ENCODE peak calls at places on chromosomes 4 and X, in four cellular contexts. K is lower leg skin, T is HFFc6, H is right cardiac atrium. X is an unnamed sample.

GRCh38 chrX:130079824-130080406 is 30.4 kb downstream of the ELF4 start:
- DNase-seq in T (peak; percentile 67), H (peak; percentile 69), K (peak; percentile 53), X (peak; percentile 85)

GRCh38 chr4:1772869-1773538 is 20.1 kb upstream of the FGFR3 start:
- DNase-seq in H (no peak), T (no peak), K (no peak), X (no peak)

GRCh38 chr4:6476893-6477292 is 4.5 kb upstream of the PPP2R2C start:
- DNase-seq in T (no peak), K (no peak), H (no peak), X (no peak)

GRCh38 chr4:158940276-158940675 is 162.6 kb upstream of the RAPGEF2 start:
- DNase-seq in H (no peak), K (no peak), T (no peak), X (no peak)

GRCh38 chr4:81426770-81427604 is 44.7 kb downstream of the RASGEF1B start:
- DNase-seq in K (no peak), H (no peak), T (no peak), X (no peak)

GRCh38 chr4:74033721-74034120 is 4.8 kb downstream of the CXCL3 start:
- DNase-seq in H (no peak), T (no peak), K (no peak), X (no peak)

GRCh38 chrX:105063743-105064142 is 156.8 kb downstream of the TEX13A start:
- DNase-seq in H (no peak), K (no peak), T (no peak), X (no peak)

GRCh38 chr4:45004847-45005565 is 278.6 kb upstream of the GNPDA2 start:
- DNase-seq in K (no peak), H (no peak), T (no peak), X (no peak)

GRCh38 chrX:108362026-108362425 is 76.2 kb downstream of the COL4A6 start:
- DNase-seq in H (no peak), K (no peak), T (no peak), X (no peak)

GRCh38 chrX:13153796-13154195 is 109.4 kb upstream of the FAM9C start:
- DNase-seq in T (peak; percentile 9), H (peak; percentile 30), K (no peak), X (no peak)

GRCh38 chrX:132292753-132293152 is 73.5 kb upstream of the RAP2C start:
- DNase-seq in K (peak; percentile 20), H (no peak), T (peak; percentile 31), X (peak; percentile 78)